ENCODE peak calls at places on chromosome 22, in four cellular contexts. Q is activated CD4-positive, CD25-positive, alpha-beta regulatory T cell treated with anti-CD3 and anti-CD28 coated beads, Interleukin-2, amount 50 U/mL, for 72 hours; N is ELR; P is activated CD8-positive, alpha-beta memory T cell treated with anti-CD3 and anti-CD28 coated beads for 4 hours. E is an unnamed sample.

GRCh38 chr22:42635531-42635930 is 4.9 kb downstream of the ATP5MGL start:
- DNase-seq in N (peak; percentile 95), Q (no peak), P (no peak), E (peak; percentile 93)

GRCh38 chr22:22099833-22100812 is 117.5 kb upstream of the TOP3B start:
- DNase-seq in N (peak; percentile 48), P (no peak), Q (no peak), E (peak; percentile 33)

GRCh38 chr22:24072361-24072760 is 61.3 kb downstream of the CABIN1 start:
- DNase-seq in P (no peak), Q (no peak), N (no peak), E (no peak)

GRCh38 chr22:46622081-46622521 is 1.9 kb downstream of the GRAMD4 start:
- DNase-seq in N (no peak), Q (no peak), P (no peak), E (peak; percentile 14)

GRCh38 chr22:28441720-28442263 is 237.8 kb downstream of the TTC28 start:
- DNase-seq in Q (no peak), P (no peak), N (no peak), E (peak; percentile 6)

GRCh38 chr22:47030881-47031627 is 268.6 kb downstream of the TBC1D22A start:
- DNase-seq in Q (no peak), P (no peak), N (peak; percentile 8), E (no peak)

GRCh38 chr22:47589271-47590250 is 827.1 kb downstream of the TBC1D22A start:
- DNase-seq in P (no peak), Q (no peak), N (no peak), E (no peak)

GRCh38 chr22:40261783-40262182 is 84.1 kb downstream of the TNRC6B start:
- DNase-seq in P (no peak), Q (no peak), N (no peak), E (no peak)

GRCh38 chr22:37971475-37972434 is 12.6 kb downstream of the SOX10 start:
- DNase-seq in Q (no peak), P (no peak), N (no peak), E (no peak)

GRCh38 chr22:46293591-46294260 is 2.9 kb upstream of the GTSE1 start:
- DNase-seq in N (peak; percentile 61), Q (no peak), P (no peak), E (no peak)

GRCh38 chr22:44091021-44091721 is 67.1 kb downstream of the PARVB start:
- DNase-seq in P (no peak), Q (no peak), N (peak; percentile 45), E (peak; percentile 34)

GRCh38 chr22:35098921-35099320 is 33.0 kb downstream of the ISX start:
- DNase-seq in P (no peak), N (no peak), Q (no peak), E (no peak)

GRCh38 chr22:31098633-31099110 is 8.7 kb downstream of the SELENOM start:
- DNase-seq in Q (no peak), N (peak; percentile 38), P (no peak), E (no peak)

GRCh38 chr22:36874731-36875130 is 13.9 kb downstream of the NCF4 start:
- DNase-seq in P (no peak), N (no peak), Q (no peak), E (peak; percentile 49)

GRCh38 chr22:50437511-50438304 is 37.1 kb downstream of the SBF1 start:
- DNase-seq in P (no peak), Q (no peak), N (no peak), E (no peak)

GRCh38 chr22:19448076-19448607 is 631 bp upstream of the C22orf39 start:
- DNase-seq in P (no peak), Q (peak; percentile 34), N (peak; percentile 58), E (peak; percentile 59)

GRCh38 chr22:20419664-20419951 is 18.0 kb downstream of the SCARF2 start:
- DNase-seq in P (no peak), N (no peak), Q (no peak), E (no peak)

GRCh38 chr22:45242778-45243191 is 2.1 kb upstream of the KIAA0930 start:
- DNase-seq in N (peak; percentile 12), Q (no peak), P (no peak), E (peak; percentile 73)

GRCh38 chr22:28414017-28414416 is 265.6 kb downstream of the TTC28 start:
- DNase-seq in Q (no peak), N (no peak), P (no peak), E (peak; percentile 51)

GRCh38 chr22:23072911-23073491 is 2.7 kb downstream of the GNAZ start:
- DNase-seq in P (no peak), N (peak; percentile 87), Q (no peak), E (no peak)

GRCh38 chr22:49491726-49492125 is 335.9 kb downstream of the BRD1 start:
- DNase-seq in P (no peak), N (no peak), Q (no peak), E (no peak)

GRCh38 chr22:37967147-37967546 is 13.6 kb downstream of the POLR2F start:
- DNase-seq in Q (no peak), N (no peak), P (no peak), E (no peak)

GRCh38 chr22:26168934-26169311 is 339 bp upstream of the SEZ6L start:
- DNase-seq in N (no peak), P (no peak), Q (no peak), E (no peak)

GRCh38 chr22:23831781-23832180 is 7.0 kb downstream of the DERL3 start:
- DNase-seq in P (no peak), Q (no peak), N (no peak), E (no peak)

GRCh38 chr22:21646608-21647590 is 4.8 kb downstream of the SDF2L1 start:
- DNase-seq in N (peak; percentile 84), P (no peak), Q (peak; percentile 64), E (peak; percentile 89)

GRCh38 chr22:17647996-17648395 is 9.4 kb downstream of the BCL2L13 start:
- DNase-seq in Q (no peak), N (no peak), P (no peak), E (no peak)

GRCh38 chr22:47053013-47053864 is 290.8 kb downstream of the TBC1D22A start:
- DNase-seq in Q (no peak), N (no peak), P (no peak), E (no peak)

GRCh38 chr22:29716814-29717213 is 3.0 kb upstream of the CABP7 start:
- DNase-seq in N (peak; percentile 77), P (no peak), Q (no peak), E (peak; percentile 88)

GRCh38 chr22:38706101-38706884 is 549 bp downstream of the GTPBP1 start:
- DNase-seq in P (peak; percentile 19), N (peak; percentile 56), Q (peak; percentile 57), E (peak; percentile 53)

GRCh38 chr22:20956258-20957117 is 10.6 kb upstream of the AIFM3 start:
- DNase-seq in P (no peak), Q (no peak), N (peak; percentile 48), E (peak; percentile 46)

GRCh38 chr22:49181431-49181830 is 646.2 kb downstream of the BRD1 start:
- DNase-seq in N (no peak), Q (no peak), P (no peak), E (no peak)

GRCh38 chr22:17085277-17086091 is 684 bp downstream of the IL17RA start:
- DNase-seq in N (peak; percentile 30), Q (peak; percentile 49), P (no peak), E (peak; percentile 27)

GRCh38 chr22:30253205-30253852 is 6.8 kb upstream of the LIF start:
- DNase-seq in N (no peak), P (no peak), Q (no peak), E (peak; percentile 32)

GRCh38 chr22:38871360-38872171 is 450 bp downstream of the CBX6 start:
- DNase-seq in P (no peak), N (peak; percentile 44), Q (peak; percentile 56), E (peak; percentile 32)

GRCh38 chr22:50151571-50152537 is 18.7 kb upstream of the PANX2 start:
- DNase-seq in Q (no peak), N (no peak), P (no peak), E (no peak)

GRCh38 chr22:22799561-22799960 is 88.1 kb upstream of the IGLL5 start:
- DNase-seq in Q (no peak), P (no peak), N (no peak), E (no peak)

GRCh38 chr22:27581688-27582087 is 219.9 kb downstream of the MN1 start:
- DNase-seq in N (no peak), P (no peak), Q (no peak), E (no peak)

E was measured in dermis blood vessel endothelial cell.